ENCODE peak calls at places on chromosome 10, in six cellular contexts. G is HL-60; K is progenitor cell of endocrine pancreas; J is NB4; X is stimulated activated CD4-positive, alpha-beta T cell treated with anti-CD3 and anti-CD28 coated beads, Interleukin-2, amount 100 ng/mL, for 24 hours; O is sciatic nerve. L is an unnamed sample.

GRCh38 chr10:52423369-52423768 is 109.3 kb downstream of the DKK1 start:
- DNase-seq in K (no peak), G (no peak), O (no peak), J (no peak), X (no peak), L (no peak)

GRCh38 chr10:60731134-60731883 is 47.0 kb upstream of the CDK1 start:
- DNase-seq in O (no peak), J (no peak), G (no peak), X (peak; percentile 26), K (no peak), L (peak; percentile 23)

GRCh38 chr10:21707498-21707897 is 173.5 kb downstream of the MLLT10 start:
- DNase-seq in X (no peak), G (no peak), O (no peak), K (no peak), J (no peak), L (no peak)

GRCh38 chr10:108735380-108735779 is 1187.9 kb downstream of the XPNPEP1 start:
- DNase-seq in J (no peak), X (no peak), K (no peak), G (no peak), O (no peak), L (no peak)

GRCh38 chr10:71765176-71765906 is 8.0 kb downstream of the VSIR start:
- DNase-seq in K (no peak), J (peak; percentile 94), X (no peak), O (no peak), G (no peak), L (no peak)

GRCh38 chr10:79084012-79084971 is 15.5 kb downstream of the ZMIZ1 start:
- DNase-seq in O (peak; percentile 94), K (no peak), G (peak; percentile 97), J (peak; percentile 90), X (peak; percentile 14), L (no peak)

GRCh38 chr10:23174974-23175512 is 17.1 kb upstream of the PTF1A start:
- DNase-seq in X (no peak), K (no peak), O (no peak), J (no peak), G (no peak), L (no peak)

GRCh38 chr10:30431435-30431911 is 2.5 kb upstream of the MAP3K8 start:
- DNase-seq in X (no peak), J (peak; percentile 48), G (peak; percentile 17), O (peak; percentile 70), K (no peak), L (no peak)

GRCh38 chr10:14839305-14839695 is 1.2 kb downstream of the HSPA14 start:
- DNase-seq in J (peak; percentile 26), K (no peak), X (peak; percentile 6), G (peak; percentile 20), O (no peak), L (no peak)

GRCh38 chr10:19845963-19846362 is 29.7 kb downstream of the PLXDC2 start:
- DNase-seq in G (no peak), K (no peak), O (no peak), J (no peak), X (no peak), L (no peak)

GRCh38 chr10:24908793-24909423 is 43.5 kb downstream of the PRTFDC1 start:
- DNase-seq in O (no peak), X (no peak), K (no peak), J (peak; percentile 45), G (no peak), L (no peak)

GRCh38 chr10:29306688-29307087 is 17.8 kb downstream of the LYZL1 start:
- DNase-seq in G (no peak), X (no peak), O (no peak), K (no peak), J (no peak), L (no peak)

GRCh38 chr10:125698599-125698998 is 15.6 kb upstream of the TEX36 start:
- DNase-seq in G (no peak), J (no peak), X (no peak), O (no peak), K (no peak), L (no peak)

GRCh38 chr10:129961274-129961839 is 2.7 kb downstream of the EBF3 start:
- DNase-seq in G (no peak), O (peak; percentile 32), J (no peak), X (no peak), K (no peak), L (no peak)

GRCh38 chr10:27568196-27569175 is 64.4 kb downstream of the RAB18 start:
- DNase-seq in O (no peak), G (peak; percentile 14), K (no peak), X (no peak), J (peak; percentile 2), L (no peak)

GRCh38 chr10:31678139-31678536 is 250.5 kb downstream of the ARHGAP12 start:
- DNase-seq in K (no peak), X (no peak), G (no peak), O (no peak), J (no peak), L (no peak)

GRCh38 chr10:6912929-6913328 is 332.9 kb upstream of the PRKCQ start:
- DNase-seq in J (no peak), G (no peak), X (no peak), K (no peak), O (no peak), L (no peak)

GRCh38 chr10:97427571-97428179 is 1.7 kb downstream of the PGAM1 start:
- DNase-seq in X (no peak), G (no peak), J (peak; percentile 58), O (no peak), K (no peak), L (no peak)

GRCh38 chr10:5292196-5292735 is 72.5 kb upstream of the UCN3 start:
- DNase-seq in X (peak; percentile 36), J (peak; percentile 80), G (peak; percentile 35), K (no peak), O (no peak), L (peak; percentile 39)

GRCh38 chr10:44567471-44567870 is 182.6 kb upstream of the CXCL12 start:
- DNase-seq in G (no peak), X (no peak), O (no peak), J (no peak), K (no peak), L (no peak)

GRCh38 chr10:124827474-124827873 is 25.9 kb downstream of the ABRAXAS2 start:
- DNase-seq in O (no peak), K (no peak), J (peak; percentile 42), G (no peak), X (no peak), L (no peak)

GRCh38 chr10:131983780-131984179 is 2.1 kb upstream of the BNIP3 start:
- DNase-seq in K (no peak), J (no peak), O (no peak), G (no peak), X (no peak), L (no peak)

GRCh38 chr10:126704637-126705036 is 34.1 kb upstream of the C10orf90 start:
- DNase-seq in G (no peak), O (no peak), X (no peak), K (no peak), J (no peak), L (no peak)

GRCh38 chr10:115706482-115707076 is 566.4 kb downstream of the GFRA1 start:
- DNase-seq in K (no peak), J (peak; percentile 37), G (no peak), O (no peak), X (no peak), L (no peak)

GRCh38 chr10:113534428-113534827 is 18.4 kb upstream of the HABP2 start:
- DNase-seq in K (no peak), J (peak; percentile 75), X (no peak), G (no peak), O (peak; percentile 22), L (no peak)

GRCh38 chr10:49093922-49094321 is 21.4 kb downstream of the VSTM4 start:
- DNase-seq in O (no peak), X (no peak), J (no peak), G (no peak), K (no peak), L (no peak)

GRCh38 chr10:123808873-123809272 is 82.7 kb downstream of the CPXM2 start:
- DNase-seq in K (no peak), G (no peak), J (peak; percentile 19), O (no peak), X (no peak), L (no peak)

GRCh38 chr10:47026301-47027107 is 115.3 kb downstream of the PTPN20 start:
- DNase-seq in K (peak; percentile 7), G (no peak), J (no peak), X (no peak), O (peak; percentile 43), L (peak; percentile 1)

GRCh38 chr10:4470231-4470840 is 355.7 kb upstream of the AKR1E2 start:
- DNase-seq in G (no peak), O (no peak), J (no peak), K (no peak), X (no peak), L (no peak)

GRCh38 chr10:72087392-72087968 is 871 bp downstream of the SPOCK2 start:
- DNase-seq in G (no peak), X (peak; percentile 56), J (no peak), K (no peak), O (no peak), L (peak; percentile 31)

GRCh38 chr10:21969326-21970287 is 33.9 kb downstream of the DNAJC1 start:
- DNase-seq in G (no peak), O (no peak), X (no peak), J (no peak), K (no peak), L (no peak)

GRCh38 chr10:126527645-126528319 is 139.5 kb upstream of the ADAM12 start:
- DNase-seq in J (no peak), G (no peak), K (no peak), X (no peak), O (no peak), L (no peak)

GRCh38 chr10:77313066-77313750 is 324.4 kb downstream of the KCNMA1 start:
- DNase-seq in J (no peak), G (no peak), O (no peak), K (no peak), X (no peak), L (no peak)

GRCh38 chr10:51100221-51100620 is 25.9 kb downstream of the PRKG1 start:
- DNase-seq in G (no peak), K (no peak), O (no peak), J (no peak), X (no peak), L (no peak)

GRCh38 chr10:5869156-5869555 is 20.5 kb downstream of the ANKRD16 start:
- DNase-seq in J (no peak), G (no peak), X (no peak), O (no peak), K (no peak), L (no peak)

GRCh38 chr10:21927601-21928000 is 75.9 kb downstream of the DNAJC1 start:
- DNase-seq in X (no peak), K (no peak), G (no peak), J (no peak), O (no peak), L (no peak)

L was measured in activated T-helper 2 cell treated with anti-CD3 and anti-CD28 coated beads, Interferon-gamma antibody, Interleukin-2, Interleukin-4, amounts not matched to agents 10 μg/mL and 5 μg/mL and 100 μg/mL, durations not matched to agents 14 hours and 24 hours and 36 hours.